ENCODE peak calls at places on chromosomes 13 and 19, in seven cellular contexts. E, J, F, X, W, Q and G are unnamed samples.

GRCh38 chr19:1064661-1065605 is 2.0 kb upstream of the ARHGAP45 start:
- DNase-seq in J (peak; percentile 71), E (peak; percentile 76), W (peak; percentile 85), F (peak; percentile 77), X (peak; percentile 59), Q (no peak), G (no peak)

GRCh38 chr13:67518785-67519184 is 288.6 kb upstream of the PCDH9 start:
- DNase-seq in E (no peak), W (no peak), F (no peak), Q (no peak), J (no peak), X (no peak), G (no peak)

GRCh38 chr13:42970824-42971669 is 21.0 kb downstream of the EPSTI1 start:
- DNase-seq in E (peak; percentile 51), J (no peak), X (no peak), W (peak; percentile 58), Q (no peak), F (peak; percentile 44), G (peak; percentile 13)

GRCh38 chr13:32142956-32143375 is 111.4 kb downstream of the FRY start:
- DNase-seq in X (no peak), J (no peak), W (no peak), F (peak; percentile 75), Q (no peak), E (peak; percentile 11), G (no peak)

GRCh38 chr13:30045916-30046704 is 195.7 kb upstream of the UBL3 start:
- DNase-seq in Q (no peak), F (peak; percentile 30), J (no peak), X (no peak), W (no peak), E (no peak), G (no peak)

GRCh38 chr13:73971481-73971880 is 162.7 kb downstream of the KLF12 start:
- DNase-seq in J (no peak), E (no peak), X (no peak), W (no peak), Q (no peak), F (no peak), G (no peak)

GRCh38 chr13:27349458-27349857 is 75.0 kb upstream of the GTF3A start:
- DNase-seq in X (no peak), F (peak; percentile 49), Q (no peak), J (no peak), W (no peak), E (no peak), G (no peak)

GRCh38 chr13:95865080-95865597 is 188.1 kb downstream of the UGGT2 start:
- DNase-seq in J (no peak), W (no peak), X (no peak), Q (no peak), E (no peak), F (peak; percentile 65), G (no peak)

GRCh38 chr13:81779896-81780295 is 1439.0 kb upstream of the SPRY2 start:
- DNase-seq in Q (no peak), J (no peak), F (no peak), X (no peak), W (no peak), E (no peak), G (no peak)

GRCh38 chr13:100675660-100676129 is 1.1 kb upstream of the TMTC4 start:
- DNase-seq in J (no peak), F (no peak), Q (no peak), X (no peak), E (no peak), W (no peak), G (no peak)

GRCh38 chr19:39848392-39848791 is 2.2 kb upstream of the FBL start:
- DNase-seq in W (no peak), Q (no peak), J (no peak), X (no peak), F (no peak), E (no peak), G (no peak)

GRCh38 chr19:52690395-52691214 is 44.2 kb downstream of the ZNF611 start:
- DNase-seq in F (peak; percentile 95), W (peak; percentile 92), Q (peak; percentile 95), E (peak; percentile 94), J (peak; percentile 97), X (peak; percentile 88), G (peak; percentile 86)
- TF ChIP-seq CTCF in F (peak; percentile 26), W (no peak), Q (peak; percentile 33), E (peak; percentile 63), J (no peak), X (peak; percentile 49), G (no peak)

GRCh38 chr19:50896591-50897190 is 14.5 kb downstream of the KLK4 start:
- DNase-seq in J (no peak), E (no peak), F (peak; percentile 12), W (no peak), X (no peak), Q (no peak), G (no peak)

GRCh38 chr19:50890422-50891252 is 17.4 kb downstream of the KLK2 start:
- DNase-seq in J (no peak), E (no peak), F (no peak), W (no peak), X (no peak), Q (no peak), G (no peak)

GRCh38 chr19:50891253-50891625 is 18.0 kb downstream of the KLK2 start:
- DNase-seq in Q (no peak), W (no peak), J (no peak), X (no peak), E (no peak), F (no peak), G (no peak)

GRCh38 chr19:50894478-50895356 is 16.5 kb downstream of the KLK4 start:
- DNase-seq in X (no peak), W (no peak), Q (no peak), J (no peak), F (no peak), E (no peak), G (no peak)

GRCh38 chr19:50893047-50893737 is 18.0 kb downstream of the KLK4 start:
- DNase-seq in J (no peak), E (no peak), X (no peak), W (no peak), F (no peak), Q (no peak), G (no peak)
- TF ChIP-seq CTCF in J (no peak), E (no peak), X (no peak), W (no peak), F (no peak), Q (no peak), G (no peak)

DNA sequence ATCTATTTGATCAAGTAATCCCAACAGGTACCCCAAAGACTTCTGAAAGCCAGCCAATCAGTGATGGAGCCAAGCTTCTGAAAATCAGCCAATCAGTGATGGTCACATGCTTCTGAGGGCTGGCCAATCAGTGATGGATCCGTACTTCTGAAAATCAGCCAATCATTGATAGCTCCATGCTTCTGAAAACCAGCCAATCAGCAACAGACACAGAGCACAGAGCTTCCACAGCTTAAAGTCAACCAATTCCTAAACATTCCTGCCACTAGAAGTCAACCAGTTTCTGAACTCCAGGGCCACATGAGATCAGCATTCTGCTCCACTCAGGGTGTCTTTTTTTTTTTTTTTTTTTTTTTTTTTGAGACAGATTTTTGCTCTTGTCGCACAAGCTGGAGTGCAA is 8.2 kb upstream of the HSD17B14 start:
- DNase-seq in Q (no peak), W (no peak), X (no peak), J (no peak), E (no peak), F (peak; percentile 71), G (no peak)
- TF ChIP-seq CTCF in Q (no peak), W (no peak), X (no peak), J (no peak), E (no peak), F (peak; percentile 28), G (no peak)

GRCh38 chr13:83350569-83350968 is 531.7 kb downstream of the SLITRK1 start:
- DNase-seq in J (no peak), X (no peak), Q (no peak), F (no peak), E (no peak), W (no peak), G (no peak)

GRCh38 chr13:83355042-83355441 is 527.2 kb downstream of the SLITRK1 start:
- DNase-seq in Q (no peak), W (no peak), E (no peak), X (no peak), J (no peak), F (no peak), G (no peak)

GRCh38 chr13:83352391-83352790 is 529.9 kb downstream of the SLITRK1 start:
- DNase-seq in F (no peak), X (no peak), E (no peak), J (no peak), W (no peak), Q (no peak), G (no peak)
- TF ChIP-seq CTCF in F (no peak), X (no peak), E (no peak), J (no peak), W (no peak), Q (no peak), G (no peak)

GRCh38 chr13:114088234-114088633 is 44.2 kb downstream of the RASA3 start:
- DNase-seq in F (no peak), Q (no peak), X (no peak), E (no peak), W (no peak), J (no peak), G (no peak)
- TF ChIP-seq CTCF in F (no peak), Q (no peak), X (no peak), E (no peak), W (no peak), J (no peak), G (no peak)

GRCh38 chr19:49688531-49689132 is 762 bp upstream of the ADM5 start:
- DNase-seq in J (no peak), W (no peak), F (no peak), Q (no peak), X (no peak), E (no peak), G (no peak)

GRCh38 chr19:49690073-49690655 is 752 bp upstream of the CPT1C start:
- DNase-seq in E (no peak), Q (no peak), X (no peak), J (no peak), F (no peak), W (no peak), G (no peak)

GRCh38 chr19:49687566-49688316 is 1.7 kb upstream of the ADM5 start:
- DNase-seq in J (no peak), W (no peak), Q (no peak), E (no peak), X (no peak), F (no peak), G (no peak)

GRCh38 chr19:49690656-49691242 is at the start of gene CPT1C:
- DNase-seq in W (peak; percentile 75), X (peak; percentile 64), J (peak; percentile 88), F (peak; percentile 74), Q (peak; percentile 87), E (peak; percentile 79), G (peak; percentile 27)

GRCh38 chr19:49689133-49690072 is at the start of gene ADM5:
- DNase-seq in X (peak; percentile 60), E (no peak), Q (no peak), W (peak; percentile 76), J (no peak), F (peak; percentile 11), G (peak; percentile 41)
- TF ChIP-seq CTCF in X (peak; percentile 66), E (peak; percentile 52), Q (peak; percentile 56), W (peak; percentile 63), J (no peak), F (peak; percentile 33), G (peak; percentile 57)